ENCODE peak calls at places on chromosomes 1 and 21, in eight cellular contexts. F, U, B, K, Z, E, J and V are unnamed samples. For H3K4me1, the result is how much of the 10 kb centered on the place peaks cover.

GRCh38 chr1:109425902-109426277 is 358 bp downstream of the PSMA5 start:
- DNase-seq in F (peak), U (no peak), B (no peak), K (no peak), Z (no peak), E (no peak), J (peak), V (no peak)

GRCh38 chr1:30041741-30042437 is 681.5 kb downstream of the MATN1 start:
- DNase-seq in F (no peak), U (no peak), B (no peak), K (no peak), Z (no peak), E (no peak), J (no peak), V (no peak)

GRCh38 chr1:220544901-220545303 is 17.0 kb downstream of the MARK1 start:
- DNase-seq in F (no peak), U (no peak), B (no peak), K (no peak), Z (no peak), E (no peak), J (no peak), V (no peak)

GRCh38 chr1:187691439-187691838 is 862.7 kb downstream of the PLA2G4A start:
- DNase-seq in F (no peak), U (no peak), B (no peak), K (peak), Z (no peak), E (no peak), J (no peak), V (no peak)

GRCh38 chr1:59092126-59092525 is 204.8 kb upstream of the FGGY start:
- DNase-seq in F (no peak), U (no peak), B (no peak), K (peak), Z (no peak), E (no peak), J (no peak), V (no peak)

GRCh38 chr1:229159668-229160544 is 111.0 kb upstream of the RAB4A start:
- DNase-seq in F (no peak), U (no peak), B (no peak), K (peak), Z (no peak), E (no peak), J (no peak), V (no peak)

GRCh38 chr1:178725603-178726517 is 816 bp downstream of the RALGPS2 start:
- DNase-seq in F (peak), U (peak), B (peak), K (peak), Z (peak), E (peak), J (peak), V (peak)

GRCh38 chr1:232456720-232457119 is 173.2 kb downstream of the SIPA1L2 start:
- DNase-seq in F (no peak), U (no peak), B (no peak), K (no peak), Z (no peak), E (no peak), J (no peak), V (no peak)

GRCh38 chr1:34460193-34460592 is 283.5 kb downstream of the C1orf94 start:
- DNase-seq in F (peak), U (no peak), B (peak), K (no peak), Z (no peak), E (peak), J (no peak), V (peak)

GRCh38 chr1:14946567-14947285 is 206.8 kb upstream of the TMEM51 start:
- DNase-seq in F (no peak), U (no peak), B (no peak), K (peak), Z (peak), E (no peak), J (no peak), V (no peak)

GRCh38 chr1:183783896-183784637 is 20.9 kb upstream of the RGL1 start:
- DNase-seq in F (no peak), U (peak), B (peak), K (peak), Z (peak), E (peak), J (peak), V (peak)

GRCh38 chr1:91697322-91698260 is 188.4 kb downstream of the TGFBR3 start:
- DNase-seq in F (no peak), U (no peak), B (no peak), K (no peak), Z (no peak), E (no peak), J (no peak), V (no peak)

GRCh38 chr1:228445867-228446584 is 29.4 kb upstream of the TRIM17 start:
- DNase-seq in F (no peak), U (peak), B (no peak), K (peak), Z (no peak), E (no peak), J (no peak), V (peak)

GRCh38 chr1:89518116-89518780 is 6.4 kb upstream of the LRRC8B start:
- DNase-seq in F (no peak), U (peak), B (no peak), K (no peak), Z (no peak), E (no peak), J (no peak), V (no peak)

GRCh38 chr1:44569491-44569890 is 104.8 kb downstream of the TMEM53 start:
- DNase-seq in F (no peak), U (no peak), B (no peak), K (no peak), Z (no peak), E (no peak), J (no peak), V (no peak)

GRCh38 chr1:174007846-174008245 is 14.3 kb downstream of the RC3H1 start:
- DNase-seq in F (no peak), U (no peak), B (no peak), K (peak), Z (no peak), E (no peak), J (no peak), V (no peak)

GRCh38 chr1:243409284-243409683 is 153.4 kb downstream of the SDCCAG8 start:
- DNase-seq in F (no peak), U (no peak), B (no peak), K (no peak), Z (no peak), E (no peak), J (no peak), V (no peak)

GRCh38 chr1:58870298-58870676 is 86.4 kb upstream of the JUN start:
- DNase-seq in F (no peak), U (no peak), B (peak), K (no peak), Z (peak), E (peak), J (no peak), V (no peak)

GRCh38 chr21:33196956-33197374 is 32.8 kb upstream of the IFNAR2 start:
- DNase-seq in F (peak), U (peak), B (peak), K (no peak), Z (no peak), E (peak), J (peak), V (peak)

GRCh38 chr21:42571391-42572150 is 57.9 kb downstream of the SLC37A1 start:
- DNase-seq in F (peak), U (no peak), B (no peak), K (peak), Z (peak), E (peak), J (peak), V (no peak)

GRCh38 chr1:59669752-59670312 is 144.9 kb upstream of the HOOK1 start:
- DNase-seq in F (no peak), U (peak), B (no peak), K (no peak), Z (peak), E (peak), J (peak), V (no peak)

GRCh38 chr1:213988639-213989070 is 882 bp downstream of the PROX1 start:
- DNase-seq in F (no peak), U (no peak), B (no peak), K (peak), Z (no peak), E (peak), J (no peak), V (no peak)

GRCh38 chr1:173050865-173051264 is at the start of gene TNFSF18:
- DNase-seq in F (no peak), U (peak), B (peak), K (no peak), Z (no peak), E (no peak), J (no peak), V (no peak)

GRCh38 chr1:60463146-60463545 is 389.6 kb upstream of the C1orf87 start:
- DNase-seq in F (no peak), U (no peak), B (no peak), K (no peak), Z (no peak), E (no peak), J (no peak), V (no peak)

GRCh38 chr21:36504067-36505058 is 24.4 kb upstream of the CLDN14 start:
- DNase-seq in F (no peak), U (peak), B (no peak), K (no peak), Z (no peak), E (peak), J (no peak), V (peak)

GRCh38 chr1:22132517-22133235 is 10.2 kb downstream of the WNT4 start:
- DNase-seq in F (no peak), U (no peak), B (no peak), K (peak), Z (no peak), E (no peak), J (peak), V (no peak)

GRCh38 chr1:168893359-168893791 is 164.4 kb upstream of the DPT start:
- DNase-seq in F (no peak), U (peak), B (no peak), K (no peak), Z (no peak), E (no peak), J (peak), V (peak)

GRCh38 chr21:28827422-28827821 is 165.3 kb downstream of the LTN1 start:
- DNase-seq in F (no peak), U (no peak), B (no peak), K (no peak), Z (no peak), E (no peak), J (no peak), V (no peak)

GRCh38 chr1:21861602-21862429 is 49.8 kb downstream of the LDLRAD2 start:
- DNase-seq in F (no peak), U (no peak), B (no peak), K (peak), Z (no peak), E (no peak), J (no peak), V (no peak)

GRCh38 chr21:41560701-41561158 is 52.8 kb upstream of the TMPRSS2 start:
- DNase-seq in F (no peak), U (no peak), B (no peak), K (peak), Z (peak), E (no peak), J (no peak), V (no peak)

GRCh38 chr1:38243106-38243505 is 196.5 kb upstream of the POU3F1 start:
- DNase-seq in F (no peak), U (no peak), B (no peak), K (no peak), Z (no peak), E (no peak), J (no peak), V (no peak)

GRCh38 chr1:11873395-11873794 is 14.7 kb upstream of the NPPB start:
- DNase-seq in F (no peak), U (no peak), B (no peak), K (peak), Z (no peak), E (no peak), J (no peak), V (no peak)

GRCh38 chr1:12475947-12476346 is 142.1 kb downstream of the DHRS3 start:
- DNase-seq in F (no peak), U (no peak), B (no peak), K (no peak), Z (no peak), E (no peak), J (no peak), V (no peak)

DNA sequence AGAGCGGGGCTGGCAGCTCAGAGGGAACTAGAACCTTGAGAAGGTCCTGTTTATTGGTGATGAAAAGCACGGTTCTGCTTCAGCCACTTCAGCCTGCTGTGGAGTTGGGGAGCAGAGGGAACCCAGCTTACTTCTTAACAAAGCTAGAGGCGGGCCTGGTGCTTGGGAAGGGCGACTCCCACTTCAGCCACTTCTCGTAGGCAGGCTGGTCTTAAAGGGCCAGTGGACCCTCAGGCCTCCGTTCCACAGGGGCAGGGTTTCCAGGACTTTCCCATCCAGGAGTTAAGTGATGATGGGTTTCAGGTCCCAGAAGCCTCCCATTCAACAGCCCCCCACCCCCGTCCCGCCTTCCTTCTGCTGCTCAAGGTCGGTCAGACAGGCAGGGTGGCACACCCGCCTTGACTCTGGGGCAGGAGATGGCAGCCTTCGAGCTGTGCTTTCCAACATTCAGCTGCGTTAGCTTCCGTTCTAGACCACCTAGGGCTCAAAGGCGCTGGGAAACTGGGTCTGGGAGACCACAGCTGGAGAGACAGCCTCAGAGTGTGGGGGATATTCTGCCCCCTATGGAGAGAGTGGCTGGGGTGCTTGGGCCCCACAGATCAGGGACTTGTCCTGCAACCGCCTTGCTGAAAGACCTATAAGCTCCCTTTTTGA is 3.4 kb downstream of the RUNX3 start:
- DNase-seq in F (no peak), U (no peak), B (no peak), K (no peak), Z (no peak), E (no peak), J (peak), V (no peak)
- H3K4me3 ChIP-seq in F (peak), U (no peak), B (no peak), K (no peak), Z (peak), E (no peak), J (no peak), V (no peak)

GRCh38 chr1:147842578-147842977 is 60.0 kb upstream of the GJA8 start:
- DNase-seq in F (no peak), U (no peak), B (no peak), K (no peak), Z (no peak), E (no peak), J (no peak), V (no peak)

GRCh38 chr1:147837845-147838363 is 64.7 kb upstream of the GJA8 start:
- DNase-seq in F (no peak), U (no peak), B (no peak), K (no peak), Z (no peak), E (no peak), J (no peak), V (no peak)

GRCh38 chr1:147843486-147843885 is 59.1 kb upstream of the GJA8 start:
- DNase-seq in F (no peak), U (no peak), B (no peak), K (no peak), Z (no peak), E (no peak), J (no peak), V (no peak)

GRCh38 chr1:147837129-147837776 is 65.3 kb upstream of the GJA8 start:
- DNase-seq in F (no peak), U (no peak), B (no peak), K (no peak), Z (no peak), E (no peak), J (no peak), V (no peak)

DNA sequence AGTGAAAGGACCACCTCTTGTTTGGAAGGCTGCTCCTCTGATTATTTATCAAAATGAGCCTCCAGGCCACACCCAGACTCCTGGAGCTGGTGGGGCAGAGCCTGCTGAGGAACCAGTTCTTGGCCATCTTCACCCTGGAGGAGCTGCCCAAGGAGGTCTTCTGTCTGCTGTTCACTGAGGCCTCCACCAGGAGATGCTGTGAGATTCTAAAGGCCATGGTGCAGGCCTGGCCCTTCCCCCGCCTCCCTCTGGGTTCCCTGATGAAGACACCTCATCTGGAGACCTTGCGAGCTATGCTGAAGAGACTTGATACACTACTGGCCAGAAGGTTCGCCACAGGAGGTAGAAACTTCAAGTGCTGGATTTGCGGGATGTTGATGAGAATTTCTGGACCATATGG is 61.7 kb upstream of the GJA8 start:
- DNase-seq in F (no peak), U (no peak), B (no peak), K (peak), Z (no peak), E (no peak), J (no peak), V (no peak)
- TF ChIP-seq CTCF in F (peak), U (no peak), B (no peak), K (peak), Z (no peak), E (no peak), J (no peak), V (no peak)

DNA sequence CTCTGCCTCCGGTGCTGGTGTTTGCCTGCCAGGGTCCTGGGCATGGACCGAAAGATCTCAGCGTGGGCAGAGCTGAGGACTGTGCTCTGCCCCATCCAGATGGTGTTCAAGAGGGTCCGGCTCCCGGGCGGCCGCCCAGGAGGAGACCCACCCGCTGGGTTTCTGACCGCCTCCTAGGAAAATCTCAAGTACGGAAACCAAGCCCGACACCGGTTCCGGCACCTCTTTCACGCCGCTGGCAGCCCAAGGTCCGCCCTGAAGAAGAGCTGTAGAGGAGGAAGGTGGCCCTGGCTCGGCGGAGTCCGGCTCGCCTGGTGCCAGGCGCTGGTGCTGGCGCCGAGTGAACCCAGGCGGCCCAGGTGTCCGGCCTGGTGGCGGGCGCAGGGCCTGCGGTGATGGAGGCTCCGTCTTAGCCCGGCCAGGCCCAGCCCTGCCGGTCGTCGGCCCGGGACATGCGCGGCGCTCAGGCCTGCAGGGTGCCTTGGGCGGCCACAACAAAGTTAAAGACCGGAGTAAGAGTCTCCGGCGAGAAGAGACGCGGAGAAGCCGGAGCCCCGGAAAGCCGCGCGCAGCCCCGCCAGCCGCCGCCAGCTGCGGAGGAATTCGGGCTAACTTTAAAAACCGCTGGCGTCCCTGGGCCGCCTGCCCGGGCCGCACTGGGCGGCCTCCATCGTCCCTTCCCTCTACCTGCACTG is 1.5 kb downstream of the GRIK3 start:
- DNase-seq in F (no peak), U (no peak), B (no peak), K (peak), Z (no peak), E (no peak), J (no peak), V (no peak)
- H3K4me1 ChIP-seq in F (under half), U (under half), B (under half), K (under half), Z (under half), E (under half), J (under half), V (under half)

DNA sequence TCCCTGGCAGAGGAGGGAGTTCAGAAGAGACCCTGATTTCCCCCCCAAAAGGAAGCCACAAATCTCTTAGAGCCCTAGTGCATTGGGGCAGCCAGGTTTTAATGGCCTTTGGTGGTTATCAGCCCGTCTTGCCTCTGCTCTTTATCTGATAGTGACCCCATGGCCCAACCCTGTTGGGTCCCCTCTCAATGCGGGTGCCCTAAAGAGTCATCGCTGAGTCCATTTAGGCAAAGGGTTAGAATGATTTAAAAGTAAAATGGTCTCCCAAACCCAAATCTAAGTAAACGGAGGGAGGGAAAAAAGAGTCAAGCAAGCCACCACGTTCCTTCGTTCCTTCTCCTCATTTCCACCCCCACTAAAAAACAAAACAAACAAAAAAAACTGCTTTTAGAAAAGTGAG is 164.0 kb downstream of the RUNX1 start:
- DNase-seq in F (no peak), U (no peak), B (no peak), K (no peak), Z (no peak), E (no peak), J (no peak), V (no peak)
- H3K4me3 ChIP-seq in F (peak), U (peak), B (peak), K (peak), Z (no peak), E (no peak), J (peak), V (no peak)

GRCh38 chr1:245986404-245987221 is 520.5 kb downstream of the SMYD3 start:
- DNase-seq in F (no peak), U (no peak), B (no peak), K (peak), Z (no peak), E (no peak), J (no peak), V (no peak)
- TF ChIP-seq CTCF in F (no peak), U (no peak), B (no peak), K (no peak), Z (no peak), E (no peak), J (no peak), V (no peak)

GRCh38 chr1:41623736-41624135 is 139.3 kb upstream of the EDN2 start:
- DNase-seq in F (no peak), U (no peak), B (no peak), K (no peak), Z (no peak), E (no peak), J (no peak), V (no peak)
- H3K4me1 ChIP-seq in F (under half), U (under half), B (under half), K (half or more), Z (under half), E (under half), J (under half), V (under half)

GRCh38 chr1:209704584-209704983 is at the start of gene HSD11B1:
- DNase-seq in F (peak), U (peak), B (peak), K (no peak), Z (peak), E (peak), J (peak), V (no peak)
- H3K4me3 ChIP-seq in F (peak), U (no peak), B (no peak), K (no peak), Z (no peak), E (no peak), J (no peak), V (no peak)